ENCODE peak calls at places on chromosome 21, in ten cellular contexts. Q is pancreas, V is psoas muscle, S is testis, H is heart left ventricle, Z is PC-3, O is lung, C is spleen, T is Karpas-422, B is GM23338. A is an unnamed sample.

GRCh38 chr21:37455504-37455911 is 88.9 kb downstream of the DYRK1A start:
- DNase-seq in Q (no peak), V (no peak), S (no peak), H (no peak), Z (no peak), O (no peak), C (no peak), T (no peak), B (no peak), A (no peak)

GRCh38 chr21:38311091-38311490 is 54.3 kb downstream of the KCNJ15 start:
- DNase-seq in Q (no peak), V (no peak), S (no peak), H (no peak), Z (no peak), O (no peak), C (no peak), T (no peak), B (no peak), A (no peak)

GRCh38 chr21:27422435-27422834 is 455.5 kb upstream of the ADAMTS5 start:
- DNase-seq in Q (no peak), V (no peak), S (no peak), H (no peak), Z (peak; percentile 39), O (no peak), C (no peak), T (no peak), B (no peak), A (no peak)

GRCh38 chr21:34367320-34367935 is 3.6 kb downstream of the KCNE2 start:
- DNase-seq in Q (no peak), V (no peak), S (peak; percentile 73), H (peak; percentile 20), Z (peak; percentile 93), O (no peak), C (no peak), T (peak; percentile 83), B (peak; percentile 90), A (peak; percentile 47)

GRCh38 chr21:19986396-19986795 is 1011.8 kb upstream of the NCAM2 start:
- DNase-seq in Q (no peak), V (no peak), S (no peak), H (no peak), Z (no peak), O (no peak), C (no peak), T (no peak), B (no peak), A (no peak)

GRCh38 chr21:24995206-24995605 is 612.1 kb downstream of the MRPL39 start:
- DNase-seq in Q (no peak), V (no peak), S (no peak), H (no peak), Z (no peak), O (no peak), C (no peak), T (no peak), B (peak; percentile 3), A (no peak)

GRCh38 chr21:38448619-38449186 is 49.6 kb downstream of the ERG start:
- DNase-seq in Q (no peak), V (no peak), S (no peak), H (no peak), Z (no peak), O (no peak), C (no peak), T (no peak), B (peak; percentile 56), A (no peak)

GRCh38 chr21:34020005-34020847 is 53.2 kb upstream of the MRPS6 start:
- DNase-seq in Q (no peak), V (no peak), S (no peak), H (no peak), Z (no peak), O (no peak), C (no peak), T (peak; percentile 98), B (no peak), A (no peak)

GRCh38 chr21:35831791-35832190 is 228.5 kb downstream of the SETD4 start:
- DNase-seq in Q (no peak), V (no peak), S (no peak), H (no peak), Z (no peak), O (no peak), C (no peak), T (no peak), B (no peak), A (no peak)

GRCh38 chr21:15289246-15289645 is 224.4 kb upstream of the NRIP1 start:
- DNase-seq in Q (peak; percentile 17), V (peak; percentile 7), S (no peak), H (no peak), Z (no peak), O (no peak), C (no peak), T (no peak), B (no peak), A (no peak)

DNA sequence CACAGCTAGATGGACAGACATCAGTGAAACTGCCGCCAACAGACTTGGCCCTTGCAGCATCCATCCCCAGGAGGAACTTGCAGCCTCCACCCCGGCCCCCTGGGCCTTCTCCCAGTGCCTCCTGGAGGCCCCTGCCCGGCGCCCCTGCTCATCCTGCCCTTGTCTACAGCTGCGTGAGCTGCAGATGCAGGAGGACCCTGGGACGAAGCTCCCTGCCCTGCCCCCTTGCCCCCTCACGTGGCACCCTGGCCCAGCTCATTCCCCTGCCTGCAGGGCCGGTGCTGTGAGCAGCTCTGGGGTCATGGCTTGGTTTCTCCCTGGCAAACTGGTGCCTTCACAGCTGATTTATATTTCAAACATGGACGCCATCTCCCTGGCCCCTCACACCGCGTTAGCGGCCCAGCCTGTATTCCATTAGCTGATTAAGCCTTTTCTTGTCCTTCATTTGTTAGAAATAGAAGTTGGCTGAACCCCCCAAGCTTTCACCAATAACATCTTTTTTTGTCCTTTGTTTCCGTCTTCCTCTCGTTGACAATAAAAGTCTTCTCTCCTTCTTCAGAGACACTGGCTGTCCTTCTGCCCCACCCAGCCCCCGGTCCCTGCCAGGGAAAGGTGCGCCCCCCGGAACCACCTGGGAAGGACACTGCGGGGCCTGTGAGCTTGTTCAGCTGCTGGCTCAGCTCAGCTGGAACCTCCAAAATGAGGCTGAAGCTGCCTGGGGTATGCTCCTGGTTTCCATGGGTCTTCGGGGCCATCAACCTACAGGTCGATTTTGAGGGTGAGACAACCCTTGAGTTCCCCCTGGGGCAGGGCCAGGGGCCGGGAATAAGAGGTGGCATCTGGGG is 34.0 kb upstream of the SLC19A1 start:
- DNase-seq in Q (no peak), V (no peak), S (no peak), H (no peak), Z (no peak), O (no peak), C (peak; percentile 46), T (no peak), B (no peak), A (no peak)
- H3K4me1 ChIP-seq in Q (no peaks in the 10 kb centered on the region), V (no peaks in the 10 kb centered on the region), S (peaks cover 13% of the 10 kb centered on the region), H (no peaks in the 10 kb centered on the region), Z (no peaks in the 10 kb centered on the region), O (peaks cover 2% of the 10 kb centered on the region), C (no peaks in the 10 kb centered on the region), T (no peaks in the 10 kb centered on the region), B (no peaks in the 10 kb centered on the region), A (no peaks in the 10 kb centered on the region)

GRCh38 chr21:43735236-43736091 is 16.5 kb downstream of the PDXK start:
- DNase-seq in Q (no peak), V (no peak), S (no peak), H (no peak), Z (no peak), O (no peak), C (no peak), T (no peak), B (no peak), A (no peak)
- H3K27ac ChIP-seq in Q (no peak overlapping the region), V (no peak overlapping the region), S (peak overlapping the region; percentile 87), H (no peak overlapping the region), Z (no peak overlapping the region), O (no peak overlapping the region), C (no peak overlapping the region), T (no peak overlapping the region), B (no peak overlapping the region), A (no peak overlapping the region)

DNA sequence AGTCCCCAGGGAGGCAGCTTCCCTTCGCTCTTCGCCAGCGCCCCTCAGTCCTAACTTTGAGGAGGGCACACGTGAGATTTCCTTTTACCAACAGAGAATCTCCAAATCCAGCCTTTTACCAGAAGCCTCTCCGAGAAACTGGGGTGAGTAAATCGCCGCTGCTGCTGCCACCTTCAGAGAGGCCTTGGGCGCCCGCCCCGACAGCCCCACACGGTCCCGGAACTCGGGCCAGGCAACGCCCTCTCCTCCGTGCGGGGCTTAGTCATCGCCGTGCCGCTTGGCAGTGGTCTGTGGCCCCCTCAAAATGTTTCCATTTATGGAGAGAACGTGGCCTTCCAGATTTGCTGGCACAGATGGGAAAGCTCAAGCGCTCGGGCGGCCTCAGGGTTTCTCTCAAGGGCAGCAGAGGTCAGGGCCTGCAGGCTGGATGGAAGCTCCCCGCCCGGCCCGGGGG is 41.4 kb upstream of the COL6A2 start:
- DNase-seq in Q (no peak), V (peak; percentile 87), S (peak; percentile 74), H (peak; percentile 65), Z (no peak), O (peak; percentile 59), C (peak; percentile 77), T (no peak), B (peak; percentile 51), A (peak; percentile 95)
- H3K4me1 ChIP-seq in Q (no peaks in the 10 kb centered on the region), V (no peaks in the 10 kb centered on the region), S (peaks cover 32% of the 10 kb centered on the region), H (peaks cover 7% of the 10 kb centered on the region), Z (peaks cover 42% of the 10 kb centered on the region), O (no peaks in the 10 kb centered on the region), C (peaks cover 27% of the 10 kb centered on the region), T (no peaks in the 10 kb centered on the region), B (no peaks in the 10 kb centered on the region), A (peaks cover 36% of the 10 kb centered on the region)

GRCh38 chr21:16514316-16514715 is 784.5 kb downstream of the USP25 start:
- DNase-seq in Q (no peak), V (no peak), S (no peak), H (no peak), Z (no peak), O (no peak), C (no peak), T (no peak), B (no peak), A (no peak)

GRCh38 chr21:16519012-16519411 is 789.2 kb downstream of the USP25 start:
- DNase-seq in Q (no peak), V (no peak), S (no peak), H (no peak), Z (no peak), O (no peak), C (no peak), T (no peak), B (no peak), A (no peak)

GRCh38 chr21:16519656-16520055 is 789.9 kb downstream of the USP25 start:
- DNase-seq in Q (no peak), V (no peak), S (no peak), H (no peak), Z (no peak), O (no peak), C (no peak), T (no peak), B (no peak), A (no peak)

GRCh38 chr21:16522512-16522911 is 792.7 kb downstream of the USP25 start:
- DNase-seq in Q (no peak), V (no peak), S (no peak), H (no peak), Z (no peak), O (no peak), C (no peak), T (no peak), B (no peak), A (no peak)

DNA sequence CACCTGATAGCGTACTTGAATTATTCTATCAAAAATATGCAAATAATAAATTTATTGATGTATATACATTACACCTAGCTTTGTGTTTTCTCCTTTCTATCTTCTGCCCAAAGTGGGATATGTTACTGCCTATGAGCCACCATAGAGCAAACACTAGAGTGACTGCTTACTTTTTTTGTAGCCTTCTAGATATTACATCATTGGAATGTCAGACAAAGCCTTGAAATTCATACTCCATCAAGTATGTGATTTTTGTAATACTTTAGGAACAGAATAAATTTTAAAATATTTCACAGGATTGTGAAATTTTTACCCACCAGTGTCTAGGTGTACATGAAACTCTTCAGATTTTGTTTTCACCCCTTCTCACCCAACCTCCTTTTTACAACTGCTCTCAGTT is 787.6 kb downstream of the USP25 start:
- DNase-seq in Q (no peak), V (no peak), S (no peak), H (no peak), Z (no peak), O (no peak), C (no peak), T (no peak), B (no peak), A (no peak)
- H3K27ac ChIP-seq in Q (no peak overlapping the region), V (no peak overlapping the region), S (no peak overlapping the region), H (no peak overlapping the region), Z (no peak overlapping the region), O (no peak overlapping the region), C (no peak overlapping the region), T (no peak overlapping the region), B (no peak overlapping the region), A (no peak overlapping the region)

A was measured in uterus.